ENCODE peak calls at places on chromosomes 13 and 19, in nine cellular contexts. L, H, M, O, V, Q, B, W and R are unnamed samples.

GRCh38 chr19:55058781-55059610 is 4.0 kb downstream of the RDH13 start:
- DNase-seq in L (no peak), H (no peak), M (no peak), O (no peak), V (no peak), Q (no peak), B (no peak), W (no peak), R (no peak)

GRCh38 chr13:44715287-44716224 is 139.4 kb upstream of the TSC22D1 start:
- DNase-seq in L (no peak), H (no peak), M (no peak), O (no peak), V (no peak), Q (no peak), B (no peak), W (no peak), R (no peak)

GRCh38 chr19:20359933-20360720 is 193.1 kb downstream of the ZNF486 start:
- DNase-seq in L (no peak), H (no peak), M (no peak), O (no peak), V (peak), Q (no peak), B (no peak), W (no peak), R (peak)

GRCh38 chr19:12666305-12667048 is at the start of the genes MAN2B1 and WDR83:
- DNase-seq in L (peak), H (peak), M (peak), O (peak), V (peak), Q (peak), B (peak), W (peak), R (peak)

GRCh38 chr19:56946164-56946563 is 105.6 kb upstream of the PEG3 start:
- DNase-seq in L (no peak), H (no peak), M (no peak), O (no peak), V (no peak), Q (no peak), B (no peak), W (no peak), R (no peak)

GRCh38 chr19:19460258-19460731 is 54.8 kb downstream of the GATAD2A start:
- DNase-seq in L (no peak), H (no peak), M (no peak), O (no peak), V (no peak), Q (no peak), B (peak), W (no peak), R (no peak)

GRCh38 chr19:29679598-29680210 is 14.4 kb downstream of the PLEKHF1 start:
- DNase-seq in L (no peak), H (no peak), M (no peak), O (no peak), V (no peak), Q (no peak), B (no peak), W (no peak), R (no peak)

GRCh38 chr13:112670864-112671263 is 19.0 kb upstream of the ATP11A start:
- DNase-seq in L (no peak), H (no peak), M (no peak), O (no peak), V (no peak), Q (no peak), B (no peak), W (no peak), R (no peak)

GRCh38 chr19:45234089-45234869 is 10.9 kb downstream of the EXOC3L2 start:
- DNase-seq in L (no peak), H (no peak), M (peak), O (no peak), V (peak), Q (no peak), B (no peak), W (no peak), R (no peak)

GRCh38 chr13:108342369-108343289 is 73.1 kb downstream of the TNFSF13B start:
- DNase-seq in L (peak), H (peak), M (no peak), O (no peak), V (peak), Q (no peak), B (peak), W (no peak), R (no peak)

GRCh38 chr13:42847891-42848663 is 66.7 kb downstream of the FAM216B start:
- DNase-seq in L (no peak), H (peak), M (no peak), O (no peak), V (no peak), Q (no peak), B (no peak), W (no peak), R (no peak)

GRCh38 chr13:33978653-33979052 is 160.7 kb downstream of the RFC3 start:
- DNase-seq in L (no peak), H (no peak), M (no peak), O (no peak), V (no peak), Q (no peak), B (no peak), W (no peak), R (no peak)

GRCh38 chr19:51480590-51480989 is 2.3 kb downstream of the CEACAM18 start:
- DNase-seq in L (no peak), H (peak), M (peak), O (peak), V (peak), Q (no peak), B (no peak), W (no peak), R (peak)

GRCh38 chr19:13849991-13850909 is 26.7 kb upstream of the NANOS3 start:
- DNase-seq in L (peak), H (peak), M (peak), O (peak), V (peak), Q (peak), B (peak), W (peak), R (peak)

GRCh38 chr19:29364224-29364726 is 151.3 kb upstream of the UQCRFS1 start:
- DNase-seq in L (no peak), H (no peak), M (no peak), O (no peak), V (no peak), Q (no peak), B (no peak), W (no peak), R (no peak)

GRCh38 chr19:21023901-21024300 is 3.4 kb downstream of the ZNF430 start:
- DNase-seq in L (peak), H (peak), M (no peak), O (no peak), V (no peak), Q (no peak), B (no peak), W (no peak), R (no peak)

GRCh38 chr13:111048387-111048786 is 66.7 kb upstream of the ARHGEF7 start:
- DNase-seq in L (no peak), H (no peak), M (no peak), O (no peak), V (no peak), Q (no peak), B (no peak), W (no peak), R (no peak)

GRCh38 chr13:19910336-19911072 is 47.1 kb upstream of the ZMYM5 start:
- DNase-seq in L (no peak), H (peak), M (no peak), O (peak), V (no peak), Q (no peak), B (no peak), W (no peak), R (no peak)

GRCh38 chr13:27962128-27962841 is 6.8 kb downstream of the CDX2 start:
- DNase-seq in L (no peak), H (no peak), M (peak), O (no peak), V (no peak), Q (no peak), B (no peak), W (no peak), R (no peak)

GRCh38 chr13:102234618-102235017 is 167.2 kb downstream of the FGF14 start:
- DNase-seq in L (no peak), H (peak), M (no peak), O (no peak), V (no peak), Q (no peak), B (no peak), W (no peak), R (no peak)

GRCh38 chr13:114064516-114065140 is 67.8 kb downstream of the RASA3 start:
- DNase-seq in L (peak), H (peak), M (no peak), O (peak), V (no peak), Q (no peak), B (no peak), W (no peak), R (peak)

GRCh38 chr19:3324405-3324856 is 42.0 kb upstream of the NFIC start:
- DNase-seq in L (no peak), H (no peak), M (peak), O (peak), V (no peak), Q (peak), B (peak), W (peak), R (peak)

GRCh38 chr19:46924874-46925547 is 64.2 kb downstream of the ARHGAP35 start:
- DNase-seq in L (no peak), H (no peak), M (no peak), O (peak), V (no peak), Q (no peak), B (no peak), W (no peak), R (no peak)

GRCh38 chr13:113588394-113589111 is 4.0 kb downstream of the TFDP1 start:
- DNase-seq in L (no peak), H (no peak), M (no peak), O (no peak), V (no peak), Q (no peak), B (no peak), W (no peak), R (no peak)

GRCh38 chr19:47230122-47230920 is 678 bp downstream of the BBC3 start:
- DNase-seq in L (peak), H (peak), M (peak), O (peak), V (peak), Q (peak), B (peak), W (peak), R (peak)

GRCh38 chr19:10289836-10290438 is at the start of gene ICAM5:
- DNase-seq in L (no peak), H (peak), M (peak), O (no peak), V (peak), Q (no peak), B (no peak), W (no peak), R (no peak)

GRCh38 chr13:37769078-37769477 is 100.5 kb downstream of the TRPC4 start:
- DNase-seq in L (no peak), H (no peak), M (no peak), O (no peak), V (no peak), Q (no peak), B (no peak), W (no peak), R (no peak)
- TF ChIP-seq CTCF in L (no peak), H (peak), M (no peak), O (no peak), V (peak), Q (no peak), B (no peak), W (no peak), R (peak)

DNA sequence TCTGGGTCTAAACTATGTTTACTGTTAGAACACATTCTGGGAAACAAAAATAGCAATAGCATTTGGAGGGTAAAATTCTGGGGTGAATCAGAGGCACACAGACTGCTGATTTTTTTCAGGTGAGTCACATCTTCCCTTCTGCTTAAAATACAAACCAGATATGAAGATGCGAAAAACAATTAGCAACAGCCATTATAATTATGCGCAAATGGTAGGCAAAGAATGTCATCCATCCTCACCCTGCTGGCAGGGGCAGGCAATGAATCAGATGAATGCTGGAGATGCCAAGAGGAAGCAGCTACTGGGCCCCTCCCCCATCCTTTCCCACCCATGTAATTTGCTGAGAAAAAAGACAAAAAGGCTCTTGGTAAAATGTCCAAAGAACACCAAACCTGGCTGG is 282.9 kb downstream of the KLF5 start:
- DNase-seq in L (no peak), H (peak), M (peak), O (no peak), V (no peak), Q (no peak), B (no peak), W (no peak), R (no peak)
- TF ChIP-seq CTCF in L (no peak), H (no peak), M (no peak), O (no peak), V (no peak), Q (no peak), B (no peak), W (no peak), R (no peak)

DNA sequence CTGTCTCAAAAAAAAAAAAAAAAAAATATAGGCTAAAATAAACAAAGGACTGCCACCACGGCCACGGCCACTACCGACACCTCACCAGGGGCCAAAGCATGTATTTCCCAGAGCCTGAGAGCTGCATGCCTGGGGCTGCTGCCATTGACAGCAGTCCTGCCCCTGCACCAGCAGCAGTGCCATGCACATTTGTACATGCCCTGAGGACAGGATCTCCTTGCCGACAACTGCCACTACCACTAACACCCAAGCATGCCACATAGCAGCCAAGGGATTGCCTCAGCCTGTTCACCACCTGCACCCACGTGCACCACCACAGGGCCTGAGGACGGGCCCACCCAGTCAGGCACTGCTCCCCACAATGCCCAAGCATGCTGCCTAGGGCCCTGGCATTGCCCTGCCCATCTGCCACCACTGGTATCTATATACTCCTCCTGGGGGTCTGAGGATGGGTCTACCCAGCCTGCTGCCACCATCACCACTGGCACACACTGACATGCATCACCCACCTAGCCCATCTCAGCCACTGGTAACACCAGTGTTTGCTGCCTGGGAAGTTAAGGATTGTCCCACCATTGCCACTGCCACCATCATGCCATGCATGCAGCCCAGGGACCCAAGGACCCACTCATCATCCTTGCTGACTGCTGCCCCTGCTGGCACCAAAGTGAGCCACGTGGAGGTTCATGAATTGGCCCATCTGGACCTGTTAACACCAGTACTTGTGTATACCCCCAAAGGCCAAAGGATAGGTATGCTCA is 10.6 kb upstream of the NUP62 start:
- DNase-seq in L (no peak), H (no peak), M (no peak), O (peak), V (no peak), Q (no peak), B (no peak), W (no peak), R (no peak)
- TF ChIP-seq CTCF in L (no peak), H (peak), M (no peak), O (peak), V (no peak), Q (no peak), B (no peak), W (no peak), R (no peak)

GRCh38 chr13:51222510-51223283 is 499 bp downstream of the FAM124A start:
- DNase-seq in L (no peak), H (no peak), M (no peak), O (peak), V (peak), Q (peak), B (no peak), W (no peak), R (peak)
- TF ChIP-seq CTCF in L (peak), H (peak), M (no peak), O (no peak), V (peak), Q (no peak), B (no peak), W (no peak), R (peak)

GRCh38 chr19:18437481-18438330 is at the start of gene ISYNA1:
- DNase-seq in L (no peak), H (peak), M (peak), O (peak), V (peak), Q (no peak), B (peak), W (no peak), R (no peak)

GRCh38 chr19:18440421-18440877 is 2.5 kb upstream of the ISYNA1 start:
- DNase-seq in L (no peak), H (no peak), M (no peak), O (peak), V (peak), Q (no peak), B (no peak), W (no peak), R (no peak)

GRCh38 chr19:18439910-18440237 is 1.9 kb upstream of the ISYNA1 start:
- DNase-seq in L (no peak), H (no peak), M (no peak), O (no peak), V (no peak), Q (no peak), B (no peak), W (no peak), R (no peak)

GRCh38 chr19:18438331-18439024 is 545 bp upstream of the ISYNA1 start:
- DNase-seq in L (no peak), H (peak), M (peak), O (peak), V (peak), Q (no peak), B (no peak), W (no peak), R (no peak)

GRCh38 chr19:18439025-18439909 is 1.3 kb upstream of the ISYNA1 start:
- DNase-seq in L (no peak), H (peak), M (no peak), O (peak), V (no peak), Q (no peak), B (no peak), W (no peak), R (no peak)
- TF ChIP-seq CTCF in L (no peak), H (peak), M (no peak), O (no peak), V (no peak), Q (no peak), B (no peak), W (no peak), R (peak)

DNA sequence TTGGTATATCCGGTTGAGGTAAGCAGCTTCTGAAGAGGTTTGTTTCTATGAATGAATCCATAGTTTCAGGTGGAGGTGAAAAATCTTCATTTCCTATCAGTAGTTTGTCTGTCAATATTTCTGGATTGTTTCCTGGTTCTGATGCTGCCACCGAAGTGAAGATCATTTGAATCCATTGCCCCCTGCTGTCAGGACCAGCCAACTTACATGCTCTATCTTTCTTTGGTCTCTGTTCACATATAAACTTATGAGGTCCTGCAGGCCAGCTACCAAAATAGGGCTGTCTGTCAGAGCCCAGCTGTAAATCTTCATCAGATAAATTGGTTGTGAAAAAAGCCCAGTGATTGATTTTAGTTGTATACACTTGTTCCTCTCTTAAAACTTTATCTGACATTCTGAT is 15.2 kb upstream of the N4BP2L1 start:
- DNase-seq in L (peak), H (peak), M (no peak), O (peak), V (peak), Q (no peak), B (peak), W (no peak), R (no peak)
- TF ChIP-seq CTCF in L (peak), H (peak), M (no peak), O (no peak), V (peak), Q (peak), B (peak), W (no peak), R (peak)